ENCODE peak calls at places on chromosomes 11 and 22, in four cellular contexts. P is tibial nerve, K is esophagus squamous epithelium, M is right lobe of liver. V is an unnamed sample.

GRCh38 chr11:1472180-1473005 is 14.2 kb downstream of the MOB2 start:
- DNase-seq in P (no peak), K (no peak), M (peak), V (no peak)

GRCh38 chr11:96664108-96664507 is 274.3 kb downstream of the JRKL start:
- DNase-seq in P (no peak), K (no peak), M (no peak), V (no peak)

GRCh38 chr11:19759389-19759788 is 46.8 kb downstream of the NAV2 start:
- DNase-seq in P (no peak), K (no peak), M (no peak), V (no peak)

GRCh38 chr11:1437500-1437899 is 47.8 kb downstream of the BRSK2 start:
- DNase-seq in P (no peak), K (no peak), M (no peak), V (no peak)

GRCh38 chr22:36423461-36424404 is 36.0 kb upstream of the MYH9 start:
- DNase-seq in P (no peak), K (no peak), M (no peak), V (no peak)

GRCh38 chr11:37988031-37988430 is 1390.0 kb upstream of the RAG2 start:
- DNase-seq in P (no peak), K (no peak), M (no peak), V (no peak)

GRCh38 chr11:70201876-70202861 is 927 bp upstream of the FADD start:
- DNase-seq in P (no peak), K (no peak), M (peak), V (peak)

GRCh38 chr11:111540114-111540920 is at the start of gene LAYN:
- DNase-seq in P (no peak), K (no peak), M (peak), V (no peak)

GRCh38 chr22:39133871-39134270 is 18.6 kb downstream of the CBX7 start:
- DNase-seq in P (no peak), K (no peak), M (no peak), V (no peak)

GRCh38 chr11:128504489-128504888 is 82.9 kb downstream of the ETS1 start:
- DNase-seq in P (no peak), K (no peak), M (no peak), V (no peak)

GRCh38 chr11:124717421-124717785 is 22.3 kb upstream of the NRGN start:
- DNase-seq in P (no peak), K (no peak), M (no peak), V (no peak)

GRCh38 chr11:90639687-90640086 is 416.8 kb upstream of the CHORDC1 start:
- DNase-seq in P (no peak), K (no peak), M (no peak), V (no peak)

DNA sequence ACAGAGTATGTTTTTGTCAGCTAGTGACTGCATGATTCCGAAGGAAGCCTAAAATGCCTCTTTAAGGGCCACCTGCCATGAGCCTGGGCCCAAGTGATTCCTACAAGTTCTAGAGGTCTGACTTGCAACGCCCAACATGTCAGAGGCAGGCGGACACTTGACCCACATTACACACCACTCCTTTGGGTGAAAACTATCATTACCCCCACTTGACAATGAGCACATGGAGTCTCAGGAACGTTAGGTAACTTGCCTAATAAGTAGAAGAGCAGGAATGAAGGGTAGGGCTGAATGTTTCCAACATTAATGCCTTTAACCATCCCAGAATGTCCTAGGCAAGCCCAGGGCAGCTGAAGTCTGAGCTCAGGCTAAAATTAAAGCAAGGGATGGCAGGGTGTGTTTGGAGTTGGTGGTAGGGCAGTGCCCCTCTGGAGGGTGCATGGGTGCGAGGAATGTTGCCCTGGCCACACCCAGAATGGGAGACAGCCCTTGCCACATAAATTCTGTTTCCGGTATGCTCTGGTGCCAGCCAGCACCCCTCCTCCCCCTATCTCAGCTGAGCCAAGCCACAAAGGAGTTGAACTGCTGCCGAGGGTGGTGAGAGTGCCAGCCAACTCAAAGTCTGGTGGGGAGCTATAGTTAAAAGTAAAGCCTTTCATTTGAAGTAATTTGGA is 2.5 kb downstream of the PLAAT2 start:
- DNase-seq in P (no peak), K (no peak), M (no peak), V (no peak)
- TF ChIP-seq POLR2A in P (no peak), K (no peak), M (no peak), V (no peak)

DNA sequence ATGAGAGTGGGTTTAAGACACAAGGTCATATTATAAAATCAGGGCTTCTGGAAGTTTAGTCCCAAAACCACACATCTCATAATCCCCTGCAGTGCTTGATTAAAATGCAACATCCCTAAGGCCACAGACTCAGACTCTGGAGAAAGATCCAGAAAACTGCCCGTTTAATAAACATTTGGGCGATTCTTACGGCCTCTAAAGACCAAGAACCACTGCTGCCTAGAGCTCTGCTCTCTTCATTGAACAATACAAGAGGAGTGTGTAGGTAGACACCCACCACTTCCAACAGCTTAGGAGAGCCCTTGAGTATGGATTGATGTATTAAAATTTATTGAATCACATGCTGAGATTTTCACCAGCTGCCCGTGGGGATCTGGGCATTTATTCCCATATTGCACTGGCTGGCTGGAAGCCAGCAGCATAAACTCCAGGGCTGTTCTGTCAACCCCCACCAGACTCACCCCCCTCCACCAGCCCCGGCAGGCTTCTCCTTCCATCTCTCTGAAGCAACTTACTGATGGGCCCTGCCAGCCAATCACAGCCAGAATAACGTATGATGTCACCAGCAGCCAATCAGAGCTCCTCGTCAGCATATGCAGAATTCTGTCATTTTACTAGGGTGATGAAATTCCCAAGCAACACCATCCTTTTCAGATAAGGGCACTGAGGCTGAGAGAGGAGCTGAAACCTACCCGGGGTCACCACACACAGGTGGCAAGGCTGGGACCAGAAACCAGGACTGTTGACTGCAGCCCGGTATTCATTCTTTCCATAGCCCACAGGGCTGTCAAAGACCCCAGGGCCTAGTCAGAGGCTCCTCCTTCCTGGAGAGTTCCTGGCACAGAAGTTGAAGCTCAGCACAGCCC is 749 bp upstream of the BEST1 start:
- DNase-seq in P (peak), K (no peak), M (no peak), V (peak)
- TF ChIP-seq POLR2A in P (peak), K (no peak), M (peak), V (peak)

GRCh38 chr11:120316880-120317688 is 8.0 kb upstream of the TLCD5 start:
- DNase-seq in P (peak), K (no peak), M (no peak), V (no peak)
- TF ChIP-seq POLR2A in P (no peak), K (no peak), M (no peak), V (no peak)

GRCh38 chr22:27260087-27260730 is 541.3 kb downstream of the MN1 start:
- DNase-seq in P (no peak), K (no peak), M (no peak), V (no peak)

GRCh38 chr22:27264184-27264583 is 537.4 kb downstream of the MN1 start:
- DNase-seq in P (no peak), K (no peak), M (no peak), V (no peak)

GRCh38 chr22:27258773-27259172 is 542.8 kb downstream of the MN1 start:
- DNase-seq in P (no peak), K (no peak), M (no peak), V (no peak)

GRCh38 chr22:27259390-27259789 is 542.2 kb downstream of the MN1 start:
- DNase-seq in P (no peak), K (no peak), M (no peak), V (no peak)

GRCh38 chr22:27262371-27262770 is 539.2 kb downstream of the MN1 start:
- DNase-seq in P (no peak), K (no peak), M (no peak), V (no peak)
- TF ChIP-seq POLR2A in P (no peak), K (no peak), M (no peak), V (no peak)

GRCh38 chr22:20123364-20124082 is 6.5 kb upstream of the TRMT2A start:
- DNase-seq in P (no peak), K (no peak), M (no peak), V (no peak)
- TF ChIP-seq POLR2A in P (no peak), K (no peak), M (no peak), V (no peak)

V was measured in erythroblast.